ENCODE peak calls at places on chromosomes 7 and 10, in ten cellular contexts. G is renal cortical epithelial cell; S is neural progenitor cell; P is adrenal gland; W is LoVo; V is left ventricle myocardium inferior; O is kidney epithelial cell; D is GOT3; N is activated CD8-positive, alpha-beta memory T cell treated with anti-CD3 and anti-CD28 coated beads, Interleukin-2, amount 50 U/mL, for 48 hours; Q is AG10803. H is an unnamed sample.

GRCh38 chr7:111835066-111835465 is 272.8 kb upstream of the IMMP2L start:
- DNase-seq in O (peak), P (no peak), S (no peak), V (no peak), D (no peak), N (no peak), Q (peak), W (no peak), G (peak), H (no peak)

GRCh38 chr10:30842185-30842584 is 189.5 kb downstream of the ZNF438 start:
- DNase-seq in G (no peak), P (no peak), V (no peak), S (no peak), W (no peak), O (no peak), D (no peak), N (no peak), Q (no peak), H (no peak)

GRCh38 chr10:69801434-69802315 is at the start of gene COL13A1:
- DNase-seq in D (no peak), O (no peak), W (peak), G (peak), S (peak), Q (peak), V (peak), P (peak), N (no peak), H (peak)

GRCh38 chr7:111089822-111090426 is 1.0 kb upstream of the LRRN3 start:
- DNase-seq in P (no peak), V (no peak), W (peak), N (no peak), Q (peak), D (no peak), G (peak), S (peak), O (no peak), H (no peak)

GRCh38 chr10:77001186-77001585 is 636.4 kb downstream of the KCNMA1 start:
- DNase-seq in N (no peak), P (no peak), S (no peak), O (peak), G (peak), V (no peak), W (no peak), Q (no peak), D (no peak), H (no peak)

GRCh38 chr10:34018811-34019210 is 684.3 kb upstream of the NRP1 start:
- DNase-seq in O (no peak), G (peak), Q (no peak), P (no peak), D (no peak), N (no peak), W (no peak), S (no peak), V (no peak), H (no peak)

GRCh38 chr10:29646960-29647431 is 12.2 kb upstream of the SVIL start:
- DNase-seq in N (no peak), Q (peak), V (no peak), D (no peak), G (no peak), O (no peak), P (no peak), W (no peak), S (no peak), H (no peak)

GRCh38 chr7:12256025-12256570 is 45.0 kb downstream of the TMEM106B start:
- DNase-seq in G (peak), Q (no peak), P (no peak), D (no peak), V (no peak), W (no peak), S (no peak), N (no peak), O (peak), H (no peak)

GRCh38 chr7:44306608-44307007 is 18.8 kb downstream of the CAMK2B start:
- DNase-seq in P (no peak), O (no peak), Q (no peak), V (no peak), S (no peak), N (no peak), W (no peak), D (no peak), G (no peak), H (no peak)

GRCh38 chr7:74032191-74032490 is 4.2 kb downstream of the ELN start:
- DNase-seq in P (peak), W (no peak), S (no peak), O (no peak), G (peak), V (peak), Q (peak), N (no peak), D (no peak), H (no peak)

GRCh38 chr10:117476281-117476680 is 66.3 kb upstream of the EMX2 start:
- DNase-seq in P (no peak), V (no peak), O (no peak), Q (peak), G (peak), W (no peak), S (no peak), D (no peak), N (no peak), H (no peak)

GRCh38 chr7:28608766-28609165 is 196.4 kb downstream of the CREB5 start:
- DNase-seq in O (no peak), P (no peak), G (peak), S (no peak), W (no peak), Q (peak), N (no peak), V (no peak), D (no peak), H (no peak)

GRCh38 chr7:137408096-137408495 is 64.6 kb upstream of the PTN start:
- DNase-seq in N (no peak), D (no peak), V (no peak), W (no peak), O (no peak), S (no peak), Q (no peak), P (no peak), G (no peak), H (no peak)

GRCh38 chr10:8245131-8246117 is 190.9 kb downstream of the GATA3 start:
- DNase-seq in Q (no peak), G (no peak), N (no peak), S (no peak), V (no peak), O (no peak), P (no peak), D (no peak), W (no peak), H (no peak)

GRCh38 chr10:129323877-129324276 is 143.2 kb upstream of the MGMT start:
- DNase-seq in N (no peak), V (no peak), G (peak), P (no peak), W (no peak), D (no peak), O (no peak), S (no peak), Q (no peak), H (no peak)

GRCh38 chr10:49197171-49197570 is 9.0 kb upstream of the TMEM273 start:
- DNase-seq in W (no peak), P (no peak), Q (no peak), O (no peak), G (no peak), D (no peak), S (no peak), V (no peak), N (no peak), H (no peak)

GRCh38 chr10:79266543-79267312 is 80.5 kb upstream of the PPIF start:
- DNase-seq in Q (peak), G (peak), O (peak), N (no peak), P (peak), V (peak), D (no peak), S (no peak), W (no peak), H (no peak)

GRCh38 chr10:29791773-29792172 is 157.0 kb upstream of the SVIL start:
- DNase-seq in D (no peak), O (no peak), W (no peak), P (no peak), G (no peak), N (no peak), S (no peak), Q (no peak), V (no peak), H (no peak)

GRCh38 chr7:155456772-155457543 is 971 bp upstream of the EN2 start:
- DNase-seq in D (no peak), Q (peak), P (peak), N (peak), G (no peak), O (no peak), S (peak), W (no peak), V (peak), H (peak)

GRCh38 chr10:6493521-6494451 is 86.3 kb downstream of the PRKCQ start:
- DNase-seq in G (peak), W (no peak), O (no peak), N (no peak), D (no peak), S (no peak), Q (no peak), P (no peak), V (no peak), H (no peak)

GRCh38 chr7:1251796-1252542 is 19.3 kb downstream of the UNCX start:
- DNase-seq in V (no peak), Q (no peak), P (no peak), O (no peak), N (no peak), W (no peak), D (no peak), G (no peak), S (peak), H (no peak)

GRCh38 chr10:96832721-96833219 is 672 bp downstream of the LCOR start:
- DNase-seq in O (no peak), Q (peak), V (peak), G (peak), D (no peak), W (peak), P (peak), S (no peak), N (peak), H (peak)

GRCh38 chr10:28054211-28054888 is 55.5 kb upstream of the ODAD2 start:
- DNase-seq in G (peak), S (no peak), N (no peak), V (no peak), W (peak), O (peak), Q (peak), P (no peak), D (no peak), H (no peak)

GRCh38 chr7:22607180-22607579 is 107.2 kb upstream of the STEAP1B start:
- DNase-seq in O (no peak), N (no peak), D (no peak), W (no peak), G (peak), V (no peak), Q (peak), P (no peak), S (no peak), H (no peak)

GRCh38 chr7:107180378-107180777 is 11.6 kb downstream of the HBP1 start:
- DNase-seq in V (no peak), W (peak), P (peak), N (peak), D (no peak), Q (peak), S (no peak), O (no peak), G (peak), H (no peak)

GRCh38 chr7:5692845-5693278 is 88.6 kb downstream of the RNF216 start:
- DNase-seq in S (no peak), Q (peak), O (no peak), D (no peak), P (no peak), W (no peak), N (no peak), V (no peak), G (peak), H (no peak)

GRCh38 chr10:59190332-59190731 is 13.9 kb downstream of the PHYHIPL start:
- DNase-seq in V (no peak), Q (no peak), S (no peak), O (no peak), W (no peak), G (no peak), P (no peak), D (no peak), N (no peak), H (no peak)

GRCh38 chr10:36181421-36181820 is 539.3 kb upstream of the FZD8 start:
- DNase-seq in N (no peak), S (no peak), D (no peak), W (no peak), O (no peak), V (no peak), P (no peak), G (peak), Q (peak), H (no peak)

GRCh38 chr10:89644691-89644966 is 413 bp downstream of the PANK1 start:
- DNase-seq in S (no peak), W (peak), O (no peak), P (no peak), D (no peak), G (no peak), V (no peak), Q (no peak), N (no peak), H (no peak)

GRCh38 chr7:20598479-20599419 is 16.7 kb upstream of the ABCB5 start:
- DNase-seq in G (peak), O (peak), Q (peak), P (no peak), D (no peak), S (peak), N (no peak), W (peak), V (no peak), H (no peak)

GRCh38 chr7:157272351-157273207 is 64.2 kb upstream of the DNAJB6 start:
- DNase-seq in S (no peak), V (no peak), W (no peak), Q (no peak), D (no peak), N (no peak), G (no peak), P (no peak), O (no peak), H (no peak)

GRCh38 chr7:112160130-112160770 is 45.9 kb downstream of the DOCK4 start:
- DNase-seq in V (no peak), Q (no peak), P (no peak), W (no peak), S (peak), G (peak), O (no peak), N (no peak), D (no peak), H (no peak)

H was measured in neural crest cell.